ENCODE peak calls at places on chromosomes 1 and 21, in six cellular contexts. One of them, this sample, is unnamed.
A peak's percentile ranks its signal among the peaks of the same experiment; 100 is the strongest.

GRCh38 chr1:239914827-239915231 is 176.9 kb upstream of the FMN2 start:
- DNase-seq in GM12878: no peak
- DNase-seq in uterus: no peak
- DNase-seq in OCI-LY7: no peak
- DNase-seq in mammary epithelial cell: peak; percentile 6
- DNase-seq in testis: no peak
- DNase-seq in this sample: no peak

GRCh38 chr1:81452693-81453344 is 347.9 kb upstream of the ADGRL2 start:
- DNase-seq in GM12878: no peak
- DNase-seq in uterus: no peak
- DNase-seq in testis: no peak
- DNase-seq in mammary epithelial cell: peak; percentile 67
- DNase-seq in OCI-LY7: no peak
- DNase-seq in this sample: no peak

GRCh38 chr1:116302281-116302680 is 70.8 kb upstream of the ATP1A1 start:
- DNase-seq in uterus: no peak
- DNase-seq in GM12878: no peak
- DNase-seq in mammary epithelial cell: no peak
- DNase-seq in OCI-LY7: no peak
- DNase-seq in testis: no peak
- DNase-seq in this sample: no peak

GRCh38 chr1:236159704-236160539 is 17.6 kb downstream of the GPR137B start:
- DNase-seq in OCI-LY7: no peak
- DNase-seq in mammary epithelial cell: no peak
- DNase-seq in uterus: no peak
- DNase-seq in GM12878: peak; percentile 93
- DNase-seq in testis: no peak
- DNase-seq in this sample: no peak

GRCh38 chr1:6059866-6060265 is 14.2 kb downstream of the KCNAB2 start:
- DNase-seq in uterus: no peak
- DNase-seq in testis: no peak
- DNase-seq in GM12878: no peak
- DNase-seq in mammary epithelial cell: peak; percentile 30
- DNase-seq in OCI-LY7: no peak
- DNase-seq in this sample: no peak

GRCh38 chr1:39170731-39171375 is 33.6 kb upstream of the MACF1 start:
- DNase-seq in OCI-LY7: no peak
- DNase-seq in uterus: no peak
- DNase-seq in GM12878: no peak
- DNase-seq in testis: no peak
- DNase-seq in mammary epithelial cell: no peak
- DNase-seq in this sample: no peak

GRCh38 chr1:171441278-171441677 is 44.1 kb upstream of the PRRC2C start:
- DNase-seq in uterus: no peak
- DNase-seq in GM12878: no peak
- DNase-seq in testis: no peak
- DNase-seq in mammary epithelial cell: peak; percentile 82
- DNase-seq in OCI-LY7: no peak
- DNase-seq in this sample: no peak

GRCh38 chr1:97139512-97139911 is 417.9 kb downstream of the PTBP2 start:
- DNase-seq in mammary epithelial cell: peak; percentile 5
- DNase-seq in OCI-LY7: no peak
- DNase-seq in GM12878: no peak
- DNase-seq in testis: no peak
- DNase-seq in uterus: no peak
- DNase-seq in this sample: no peak

GRCh38 chr1:117416546-117417117 is 49.4 kb downstream of the MAN1A2 start:
- DNase-seq in OCI-LY7: no peak
- DNase-seq in mammary epithelial cell: no peak
- DNase-seq in testis: no peak
- DNase-seq in GM12878: no peak
- DNase-seq in uterus: no peak
- DNase-seq in this sample: no peak

GRCh38 chr1:63662056-63662836 is 69.0 kb downstream of the PGM1 start:
- DNase-seq in mammary epithelial cell: peak; percentile 95
- DNase-seq in uterus: no peak
- DNase-seq in testis: no peak
- DNase-seq in GM12878: no peak
- DNase-seq in OCI-LY7: no peak
- DNase-seq in this sample: no peak

GRCh38 chr21:39958731-39959130 is 91.5 kb downstream of the PCP4 start:
- DNase-seq in testis: no peak
- DNase-seq in uterus: no peak
- DNase-seq in OCI-LY7: no peak
- DNase-seq in GM12878: no peak
- DNase-seq in mammary epithelial cell: no peak
- DNase-seq in this sample: no peak
- H3K4me3 ChIP-seq in testis: no peak overlapping the region
- H3K4me3 ChIP-seq in uterus: no peak overlapping the region
- H3K4me3 ChIP-seq in OCI-LY7: no peak overlapping the region
- H3K4me3 ChIP-seq in GM12878: no peak overlapping the region
- H3K4me3 ChIP-seq in mammary epithelial cell: no peak overlapping the region
- H3K4me3 ChIP-seq in this sample: no peak overlapping the region

DNA sequence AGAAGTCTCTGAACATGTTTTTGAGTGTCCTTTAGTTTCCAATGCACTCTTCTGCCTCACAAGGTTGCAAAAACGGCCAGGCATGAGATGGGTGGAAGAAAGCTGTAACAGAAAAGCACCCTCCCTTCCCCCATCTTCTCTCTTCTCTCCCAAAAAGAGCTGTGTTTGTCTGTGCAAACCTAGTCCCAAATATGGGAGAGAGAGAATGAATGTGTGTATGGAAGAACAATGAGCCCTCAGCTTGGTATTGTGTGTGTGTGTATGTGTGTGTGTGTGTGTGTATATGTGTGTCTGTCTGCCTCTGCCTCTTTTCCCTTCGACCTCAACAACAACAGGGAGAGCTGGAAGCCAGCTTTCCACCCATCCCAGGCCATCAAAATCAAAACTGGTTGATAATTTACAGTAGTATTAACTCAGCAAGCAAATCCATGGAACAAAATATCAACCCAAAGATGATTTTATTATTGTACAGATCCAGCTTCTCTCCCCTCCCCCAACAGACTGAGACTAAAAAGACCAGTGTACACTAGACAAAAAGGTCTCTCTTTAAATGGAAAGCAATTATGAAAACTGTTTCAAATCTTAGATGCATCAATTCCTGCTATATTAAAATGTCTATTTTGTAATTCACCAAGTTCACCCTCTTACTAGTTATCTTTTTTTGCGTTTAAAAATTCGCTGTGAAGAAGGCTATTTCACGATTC is 1.7 kb downstream of the RERE start:
- DNase-seq in mammary epithelial cell: peak; percentile 51
- DNase-seq in testis: no peak
- DNase-seq in uterus: no peak
- DNase-seq in OCI-LY7: peak; percentile 30
- DNase-seq in GM12878: no peak
- DNase-seq in this sample: no peak
- H3K4me3 ChIP-seq in mammary epithelial cell: peak overlapping the region; percentile 81
- H3K4me3 ChIP-seq in testis: no peak overlapping the region
- H3K4me3 ChIP-seq in uterus: peak overlapping the region; percentile 95
- H3K4me3 ChIP-seq in OCI-LY7: peak overlapping the region; percentile 89
- H3K4me3 ChIP-seq in GM12878: peak overlapping the region; percentile 91
- H3K4me3 ChIP-seq in this sample: peak overlapping the region; percentile 72

GRCh38 chr1:34864759-34865158 is 5.2 kb upstream of the SMIM12 start:
- DNase-seq in testis: no peak
- DNase-seq in OCI-LY7: no peak
- DNase-seq in GM12878: no peak
- DNase-seq in mammary epithelial cell: no peak
- DNase-seq in uterus: no peak
- DNase-seq in this sample: no peak

GRCh38 chr1:34863501-34863900 is 4.0 kb upstream of the SMIM12 start:
- DNase-seq in OCI-LY7: no peak
- DNase-seq in mammary epithelial cell: no peak
- DNase-seq in GM12878: no peak
- DNase-seq in testis: no peak
- DNase-seq in uterus: no peak
- DNase-seq in this sample: no peak

GRCh38 chr1:34858901-34859441 is 578 bp downstream of the SMIM12 start:
- DNase-seq in mammary epithelial cell: no peak
- DNase-seq in OCI-LY7: peak; percentile 11
- DNase-seq in testis: no peak
- DNase-seq in uterus: no peak
- DNase-seq in GM12878: no peak
- DNase-seq in this sample: peak; percentile 25

GRCh38 chr1:34856697-34857096 is 2.9 kb downstream of the SMIM12 start:
- DNase-seq in mammary epithelial cell: no peak
- DNase-seq in uterus: no peak
- DNase-seq in GM12878: no peak
- DNase-seq in testis: no peak
- DNase-seq in OCI-LY7: no peak
- DNase-seq in this sample: no peak

DNA sequence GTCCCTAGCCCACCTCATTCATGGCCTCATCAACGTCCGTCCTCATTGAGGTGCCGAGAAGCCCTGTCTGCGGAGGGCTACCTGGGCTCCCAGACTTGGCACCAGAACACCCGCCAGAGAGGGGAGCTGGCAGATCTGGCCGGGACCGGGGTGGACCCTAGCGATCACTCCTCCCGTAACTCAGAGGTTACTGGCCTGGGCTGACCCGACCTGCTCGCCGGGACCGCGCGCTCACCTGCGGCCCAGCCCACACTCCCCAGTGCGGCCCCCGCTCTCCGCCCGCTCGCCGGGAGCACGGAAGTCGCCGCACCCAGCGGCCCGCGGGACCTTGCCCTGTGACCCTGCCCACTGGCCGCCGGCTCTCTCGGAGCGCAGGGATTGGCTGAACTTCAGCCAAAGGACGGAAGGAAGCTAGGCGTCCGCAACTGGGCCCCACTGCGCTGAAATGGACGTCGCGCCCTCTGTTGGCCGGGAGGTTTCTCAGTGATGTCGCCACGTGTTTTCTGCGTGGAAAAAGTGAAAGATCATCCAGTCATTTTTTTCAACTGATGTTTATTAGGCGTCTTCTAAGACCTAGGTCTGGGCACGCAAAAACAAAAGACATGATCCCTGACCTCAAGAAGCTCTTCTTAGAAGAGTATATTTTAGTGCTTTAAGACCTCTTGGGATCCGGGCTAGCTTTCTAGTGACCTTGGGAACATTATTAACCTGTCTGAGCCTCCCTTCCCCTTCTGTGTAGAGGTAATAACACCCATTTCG is at the start of gene SMIM12:
- DNase-seq in testis: peak; percentile 96
- DNase-seq in OCI-LY7: peak; percentile 94
- DNase-seq in uterus: peak; percentile 93
- DNase-seq in mammary epithelial cell: peak; percentile 87
- DNase-seq in GM12878: peak; percentile 62
- DNase-seq in this sample: peak; percentile 96
- H3K4me3 ChIP-seq in testis: peak within 1 kb of the TSS; percentile 90
- H3K4me3 ChIP-seq in OCI-LY7: peak within 1 kb of the TSS; percentile 95
- H3K4me3 ChIP-seq in uterus: peak within 1 kb of the TSS; percentile 78
- H3K4me3 ChIP-seq in mammary epithelial cell: peak within 1 kb of the TSS; percentile 93
- H3K4me3 ChIP-seq in GM12878: peak within 1 kb of the TSS; percentile 96
- H3K4me3 ChIP-seq in this sample: peak within 1 kb of the TSS; percentile 95

GRCh38 chr1:109134423-109134822 is 20.5 kb downstream of the ELAPOR1 start:
- DNase-seq in mammary epithelial cell: no peak
- DNase-seq in GM12878: no peak
- DNase-seq in uterus: no peak
- DNase-seq in OCI-LY7: peak; percentile 49
- DNase-seq in testis: no peak
- DNase-seq in this sample: no peak
- H3K4me3 ChIP-seq in mammary epithelial cell: no peak overlapping the region
- H3K4me3 ChIP-seq in GM12878: no peak overlapping the region
- H3K4me3 ChIP-seq in uterus: no peak overlapping the region
- H3K4me3 ChIP-seq in OCI-LY7: no peak overlapping the region
- H3K4me3 ChIP-seq in testis: no peak overlapping the region
- H3K4me3 ChIP-seq in this sample: no peak overlapping the region

This sample was measured in tibial artery.